ENCODE peak calls at places on chromosome 9, in four cellular contexts. One of them, this sample, is unnamed. For H3K4me1, the result is how much of the 10 kb centered on the place peaks cover.

GRCh38 chr9:124140941-124141568 is 116.7 kb upstream of the NEK6 start:
- DNase-seq in GM23248: no peak
- DNase-seq in kidney: no peak
- DNase-seq in left lung: no peak
- DNase-seq in this sample: no peak

GRCh38 chr9:15249042-15249818 is 57.8 kb downstream of the TTC39B start:
- DNase-seq in GM23248: peak
- DNase-seq in kidney: no peak
- DNase-seq in left lung: no peak
- DNase-seq in this sample: no peak

GRCh38 chr9:98504883-98505282 is 203.9 kb downstream of the GABBR2 start:
- DNase-seq in GM23248: peak
- DNase-seq in kidney: no peak
- DNase-seq in left lung: no peak
- DNase-seq in this sample: no peak

GRCh38 chr9:93586290-93587057 is 10.1 kb downstream of the PHF2 start:
- DNase-seq in GM23248: peak
- DNase-seq in kidney: peak
- DNase-seq in left lung: no peak
- DNase-seq in this sample: no peak

GRCh38 chr9:89425024-89425805 is 72.7 kb downstream of the SEMA4D start:
- DNase-seq in GM23248: no peak
- DNase-seq in kidney: no peak
- DNase-seq in left lung: no peak
- DNase-seq in this sample: no peak

GRCh38 chr9:108290839-108291585 is 564.8 kb downstream of the ACTL7B start:
- DNase-seq in GM23248: peak
- DNase-seq in kidney: no peak
- DNase-seq in left lung: no peak
- DNase-seq in this sample: no peak

GRCh38 chr9:136049451-136050265 is 45.4 kb downstream of the NACC2 start:
- DNase-seq in GM23248: no peak
- DNase-seq in kidney: no peak
- DNase-seq in left lung: peak
- DNase-seq in this sample: peak

GRCh38 chr9:87800456-87800855 is 74.5 kb downstream of the CTSL start:
- DNase-seq in GM23248: no peak
- DNase-seq in kidney: no peak
- DNase-seq in left lung: peak
- DNase-seq in this sample: no peak

GRCh38 chr9:25709941-25710340 is 31.7 kb upstream of the TUSC1 start:
- DNase-seq in GM23248: no peak
- DNase-seq in kidney: no peak
- DNase-seq in left lung: no peak
- DNase-seq in this sample: no peak

GRCh38 chr9:106888992-106889631 is 26.1 kb downstream of the ZNF462 start:
- DNase-seq in GM23248: no peak
- DNase-seq in kidney: no peak
- DNase-seq in left lung: no peak
- DNase-seq in this sample: no peak

GRCh38 chr9:34246453-34246852 is 67.6 kb downstream of the UBAP1 start:
- DNase-seq in GM23248: no peak
- DNase-seq in kidney: no peak
- DNase-seq in left lung: no peak
- DNase-seq in this sample: no peak

GRCh38 chr9:100473271-100474081 is 527 bp downstream of the TMEFF1 start:
- DNase-seq in GM23248: peak
- DNase-seq in kidney: peak
- DNase-seq in left lung: peak
- DNase-seq in this sample: peak

GRCh38 chr9:115877852-115878450 is 275.6 kb upstream of the PAPPA start:
- DNase-seq in GM23248: no peak
- DNase-seq in kidney: no peak
- DNase-seq in left lung: peak
- DNase-seq in this sample: no peak

GRCh38 chr9:36898621-36899020 is 135.4 kb downstream of the PAX5 start:
- DNase-seq in GM23248: no peak
- DNase-seq in kidney: no peak
- DNase-seq in left lung: no peak
- DNase-seq in this sample: no peak

GRCh38 chr9:95201201-95201600 is 116.3 kb downstream of the FANCC start:
- DNase-seq in GM23248: no peak
- DNase-seq in kidney: no peak
- DNase-seq in left lung: no peak
- DNase-seq in this sample: no peak

GRCh38 chr9:76927540-76928240 is 21.8 kb upstream of the PRUNE2 start:
- DNase-seq in GM23248: peak
- DNase-seq in kidney: no peak
- DNase-seq in left lung: no peak
- DNase-seq in this sample: no peak

GRCh38 chr9:109286981-109287380 is 33.9 kb downstream of the EPB41L4B start:
- DNase-seq in GM23248: peak
- DNase-seq in kidney: no peak
- DNase-seq in left lung: no peak
- DNase-seq in this sample: no peak

GRCh38 chr9:70600479-70600878 is 186.0 kb upstream of the KLF9 start:
- DNase-seq in GM23248: peak
- DNase-seq in kidney: peak
- DNase-seq in left lung: no peak
- DNase-seq in this sample: no peak

GRCh38 chr9:121153642-121154041 is 48.0 kb downstream of the RAB14 start:
- DNase-seq in GM23248: peak
- DNase-seq in kidney: no peak
- DNase-seq in left lung: no peak
- DNase-seq in this sample: no peak

GRCh38 chr9:79023134-79023577 is 548.6 kb upstream of the TLE4 start:
- DNase-seq in GM23248: peak
- DNase-seq in kidney: no peak
- DNase-seq in left lung: no peak
- DNase-seq in this sample: no peak

GRCh38 chr9:15509931-15510788 is 610 bp downstream of the PSIP1 start:
- DNase-seq in GM23248: peak
- DNase-seq in kidney: peak
- DNase-seq in left lung: peak
- DNase-seq in this sample: peak

GRCh38 chr9:99112750-99113417 is 8.0 kb downstream of the TGFBR1 start:
- DNase-seq in GM23248: no peak
- DNase-seq in kidney: no peak
- DNase-seq in left lung: no peak
- DNase-seq in this sample: no peak

GRCh38 chr9:63859475-63860215 is 1425.4 kb downstream of the FOXD4L5 start:
- DNase-seq in GM23248: peak
- DNase-seq in kidney: peak
- DNase-seq in left lung: peak
- DNase-seq in this sample: peak

GRCh38 chr9:91146391-91147019 is 215.2 kb downstream of the AUH start:
- DNase-seq in GM23248: no peak
- DNase-seq in kidney: no peak
- DNase-seq in left lung: no peak
- DNase-seq in this sample: no peak

GRCh38 chr9:20863910-20864309 is 167.5 kb downstream of the HACD4 start:
- DNase-seq in GM23248: no peak
- DNase-seq in kidney: no peak
- DNase-seq in left lung: no peak
- DNase-seq in this sample: no peak

GRCh38 chr9:99011161-99011709 is 67.5 kb downstream of the COL15A1 start:
- DNase-seq in GM23248: peak
- DNase-seq in kidney: no peak
- DNase-seq in left lung: no peak
- DNase-seq in this sample: no peak

GRCh38 chr9:114163517-114163924 is 8.2 kb downstream of the COL27A1 start:
- DNase-seq in GM23248: peak
- DNase-seq in kidney: peak
- DNase-seq in left lung: no peak
- DNase-seq in this sample: peak

GRCh38 chr9:79809477-79809876 is 237.7 kb downstream of the TLE4 start:
- DNase-seq in GM23248: no peak
- DNase-seq in kidney: no peak
- DNase-seq in left lung: no peak
- DNase-seq in this sample: no peak

GRCh38 chr9:123225374-123225813 is 43.0 kb downstream of the STRBP start:
- DNase-seq in GM23248: peak
- DNase-seq in kidney: no peak
- DNase-seq in left lung: no peak
- DNase-seq in this sample: no peak

GRCh38 chr9:6428940-6429889 is 16.2 kb downstream of the UHRF2 start:
- DNase-seq in GM23248: no peak
- DNase-seq in kidney: no peak
- DNase-seq in left lung: no peak
- DNase-seq in this sample: no peak

GRCh38 chr9:32954642-32955041 is 46.8 kb downstream of the APTX start:
- DNase-seq in GM23248: peak
- DNase-seq in kidney: no peak
- DNase-seq in left lung: no peak
- DNase-seq in this sample: no peak

GRCh38 chr9:116116411-116116810 is 37.2 kb upstream of the PAPPA start:
- DNase-seq in GM23248: no peak
- DNase-seq in kidney: no peak
- DNase-seq in left lung: no peak
- DNase-seq in this sample: no peak

GRCh38 chr9:30932226-30932625 is 1452.2 kb upstream of the ACO1 start:
- DNase-seq in GM23248: peak
- DNase-seq in kidney: no peak
- DNase-seq in left lung: no peak
- DNase-seq in this sample: no peak

DNA sequence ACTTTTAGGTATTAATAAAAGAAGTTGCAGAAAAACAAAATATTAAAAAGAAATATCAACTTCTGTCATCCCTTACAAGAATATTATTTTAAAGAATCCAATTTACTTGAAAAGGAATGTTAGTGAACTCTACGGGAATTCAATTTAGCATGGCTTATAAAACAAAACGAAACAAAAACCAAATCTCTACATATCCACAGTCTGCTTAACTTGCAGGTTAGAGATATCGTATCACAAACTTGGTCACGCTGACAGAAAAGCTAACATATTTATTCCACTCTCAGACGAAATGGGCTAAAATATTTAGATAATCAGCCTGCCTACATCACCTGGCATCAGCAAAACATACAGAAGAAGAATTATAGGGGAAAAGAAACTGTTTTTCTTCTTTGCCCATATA is 92.7 kb downstream of the MPDZ start:
- DNase-seq in GM23248: no peak
- DNase-seq in kidney: no peak
- DNase-seq in left lung: no peak
- DNase-seq in this sample: no peak
- H3K4me3 ChIP-seq in GM23248: no peak
- H3K4me3 ChIP-seq in kidney: no peak
- H3K4me3 ChIP-seq in left lung: no peak
- H3K4me3 ChIP-seq in this sample: no peak

DNA sequence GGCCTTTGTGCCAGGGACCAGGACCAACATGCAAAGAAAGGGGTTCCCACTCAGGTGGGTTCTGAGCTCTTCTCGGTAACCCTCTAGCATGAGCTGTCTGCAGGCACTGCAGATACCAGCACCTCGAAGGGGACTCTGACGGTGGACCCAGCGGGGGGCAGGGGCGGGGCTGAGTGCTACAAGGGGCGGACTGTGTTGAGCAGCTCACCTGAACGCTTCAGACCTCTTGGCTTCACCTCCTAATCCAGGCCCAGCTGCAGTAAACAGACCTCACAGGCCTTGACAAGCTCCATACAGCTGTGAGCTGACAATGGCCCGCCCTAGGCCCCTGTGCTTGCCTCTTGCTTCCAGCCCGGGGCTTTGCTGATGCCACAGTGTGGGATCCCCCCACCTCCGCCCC is 48.4 kb downstream of the C9orf50 start:
- DNase-seq in GM23248: no peak
- DNase-seq in kidney: no peak
- DNase-seq in left lung: no peak
- DNase-seq in this sample: no peak
- H3K4me1 ChIP-seq in GM23248: under half
- H3K4me1 ChIP-seq in kidney: under half
- H3K4me1 ChIP-seq in left lung: under half
- H3K4me1 ChIP-seq in this sample: under half

GRCh38 chr9:132126837-132127236 is 35.0 kb upstream of the NTNG2 start:
- DNase-seq in GM23248: no peak
- DNase-seq in kidney: no peak
- DNase-seq in left lung: no peak
- DNase-seq in this sample: no peak
- H3K4me3 ChIP-seq in GM23248: no peak
- H3K4me3 ChIP-seq in kidney: no peak
- H3K4me3 ChIP-seq in left lung: no peak
- H3K4me3 ChIP-seq in this sample: no peak

DNA sequence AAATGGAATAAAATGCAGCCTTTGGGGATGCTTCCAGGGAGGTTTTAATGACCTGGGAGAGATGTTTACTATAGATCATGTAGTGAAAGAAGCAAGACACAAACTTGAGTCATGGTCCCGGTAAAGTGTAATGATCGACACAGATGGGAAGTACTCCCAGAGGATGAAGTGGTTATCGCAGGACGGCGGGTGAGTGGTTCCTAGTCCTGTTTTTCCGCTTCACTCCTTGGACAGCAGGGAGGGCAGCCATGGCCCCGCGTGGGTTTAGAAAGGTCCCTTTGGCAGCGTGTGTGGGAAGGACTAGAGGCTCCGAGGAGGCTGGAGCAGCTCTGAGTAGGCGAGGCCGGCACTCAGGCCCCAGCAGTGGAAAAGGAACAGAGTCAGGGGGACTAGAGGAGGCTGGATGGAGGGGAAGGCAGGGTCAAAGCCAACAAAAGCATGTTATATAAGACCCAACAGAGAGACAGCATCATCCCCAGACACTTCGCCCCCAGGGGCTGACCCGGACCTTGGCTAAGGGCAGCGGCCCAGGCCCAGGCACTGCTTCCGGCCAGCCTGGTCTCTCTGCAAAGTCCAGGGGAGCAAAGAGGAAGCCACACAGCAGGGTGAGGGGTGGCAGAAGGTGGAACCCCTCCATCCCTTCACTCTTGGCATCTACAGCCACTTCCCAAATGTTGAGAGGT is 49.1 kb upstream of the STXBP1 start:
- DNase-seq in GM23248: no peak
- DNase-seq in kidney: no peak
- DNase-seq in left lung: peak
- DNase-seq in this sample: peak
- H3K4me1 ChIP-seq in GM23248: half or more
- H3K4me1 ChIP-seq in kidney: under half
- H3K4me1 ChIP-seq in left lung: half or more
- H3K4me1 ChIP-seq in this sample: half or more

DNA sequence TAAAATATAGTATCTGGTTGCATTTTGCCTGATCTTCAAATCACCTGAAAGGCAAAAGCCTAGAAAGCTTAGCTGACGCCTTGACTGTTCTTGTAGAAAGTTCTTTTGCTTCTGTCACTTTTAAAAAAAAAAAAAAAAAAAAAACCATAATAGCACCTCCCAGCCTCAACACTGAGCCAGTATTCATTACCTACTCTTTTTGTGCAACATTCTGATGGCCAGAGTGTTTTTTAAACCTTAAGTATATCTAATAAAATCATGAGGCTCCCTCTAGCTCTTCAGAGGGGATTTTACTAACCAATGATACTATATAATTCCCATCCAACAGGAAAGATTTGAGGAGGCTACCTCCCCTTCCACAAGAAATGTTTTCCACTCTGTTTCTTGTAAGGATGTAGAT is 3.9 kb downstream of the BNC2 start:
- DNase-seq in GM23248: peak
- DNase-seq in kidney: no peak
- DNase-seq in left lung: no peak
- DNase-seq in this sample: no peak
- H3K4me3 ChIP-seq in GM23248: peak
- H3K4me3 ChIP-seq in kidney: no peak
- H3K4me3 ChIP-seq in left lung: no peak
- H3K4me3 ChIP-seq in this sample: peak

This sample was measured in upper lobe of right lung.